ENCODE peak calls at places on chromosomes 4 and X, in eight cellular contexts. One of them, this sample, is unnamed.

GRCh38 chr4:183905081-183905592 is at the start of gene STOX2:
- DNase-seq in ureter: peak; percentile 75
- DNase-seq in left lobe of liver: peak; percentile 95
- DNase-seq in pancreas: peak; percentile 93
- DNase-seq in germinal center: no peak
- DNase-seq in CD4-positive, alpha-beta T cell: no peak
- DNase-seq in EL: peak; percentile 4
- DNase-seq in HEK293T: peak; percentile 62
- DNase-seq in this sample: peak; percentile 69

GRCh38 chrX:130145123-130145522 is 20.5 kb downstream of the AIFM1 start:
- DNase-seq in EL: peak; percentile 2
- DNase-seq in left lobe of liver: no peak
- DNase-seq in pancreas: no peak
- DNase-seq in ureter: no peak
- DNase-seq in CD4-positive, alpha-beta T cell: no peak
- DNase-seq in HEK293T: no peak
- DNase-seq in germinal center: no peak
- DNase-seq in this sample: no peak

GRCh38 chr4:152206185-152206584 is 329.7 kb downstream of the FBXW7 start:
- DNase-seq in germinal center: no peak
- DNase-seq in HEK293T: no peak
- DNase-seq in ureter: no peak
- DNase-seq in EL: no peak
- DNase-seq in left lobe of liver: no peak
- DNase-seq in pancreas: no peak
- DNase-seq in CD4-positive, alpha-beta T cell: no peak
- DNase-seq in this sample: no peak

GRCh38 chrX:103276581-103277002 is at the start of gene TCEAL5:
- DNase-seq in EL: no peak
- DNase-seq in HEK293T: no peak
- DNase-seq in pancreas: no peak
- DNase-seq in CD4-positive, alpha-beta T cell: no peak
- DNase-seq in germinal center: no peak
- DNase-seq in ureter: no peak
- DNase-seq in left lobe of liver: no peak
- DNase-seq in this sample: no peak

GRCh38 chr4:44056721-44057151 is 391.9 kb downstream of the KCTD8 start:
- DNase-seq in HEK293T: no peak
- DNase-seq in germinal center: no peak
- DNase-seq in left lobe of liver: no peak
- DNase-seq in CD4-positive, alpha-beta T cell: no peak
- DNase-seq in EL: no peak
- DNase-seq in pancreas: no peak
- DNase-seq in ureter: no peak
- DNase-seq in this sample: no peak

GRCh38 chrX:10350991-10351390 is 194.2 kb downstream of the CLCN4 start:
- DNase-seq in CD4-positive, alpha-beta T cell: no peak
- DNase-seq in ureter: no peak
- DNase-seq in pancreas: no peak
- DNase-seq in germinal center: no peak
- DNase-seq in left lobe of liver: no peak
- DNase-seq in HEK293T: no peak
- DNase-seq in EL: peak; percentile 80
- DNase-seq in this sample: no peak

GRCh38 chrX:154083134-154083517 is 14.4 kb downstream of the MECP2 start:
- DNase-seq in HEK293T: no peak
- DNase-seq in CD4-positive, alpha-beta T cell: no peak
- DNase-seq in ureter: peak; percentile 36
- DNase-seq in EL: no peak
- DNase-seq in germinal center: no peak
- DNase-seq in left lobe of liver: no peak
- DNase-seq in pancreas: no peak
- DNase-seq in this sample: no peak

GRCh38 chrX:112642349-112642748 is 37.4 kb downstream of the LHFPL1 start:
- DNase-seq in germinal center: peak; percentile 12
- DNase-seq in pancreas: no peak
- DNase-seq in left lobe of liver: peak; percentile 40
- DNase-seq in HEK293T: peak; percentile 75
- DNase-seq in ureter: peak; percentile 46
- DNase-seq in CD4-positive, alpha-beta T cell: no peak
- DNase-seq in EL: peak; percentile 1
- DNase-seq in this sample: no peak

GRCh38 chrX:10158279-10158939 is 1.6 kb downstream of the CLCN4 start:
- DNase-seq in pancreas: peak; percentile 66
- DNase-seq in CD4-positive, alpha-beta T cell: no peak
- DNase-seq in HEK293T: no peak
- DNase-seq in left lobe of liver: no peak
- DNase-seq in EL: no peak
- DNase-seq in germinal center: peak; percentile 47
- DNase-seq in ureter: no peak
- DNase-seq in this sample: peak; percentile 82

GRCh38 chr4:73855406-73855805 is 2.3 kb downstream of the PF4V1 start:
- DNase-seq in HEK293T: no peak
- DNase-seq in germinal center: no peak
- DNase-seq in CD4-positive, alpha-beta T cell: no peak
- DNase-seq in left lobe of liver: no peak
- DNase-seq in pancreas: no peak
- DNase-seq in ureter: no peak
- DNase-seq in EL: no peak
- DNase-seq in this sample: no peak

GRCh38 chrX:97399400-97399799 is 515.7 kb downstream of the RPA4 start:
- DNase-seq in EL: peak; percentile 70
- DNase-seq in ureter: no peak
- DNase-seq in pancreas: no peak
- DNase-seq in germinal center: no peak
- DNase-seq in HEK293T: no peak
- DNase-seq in left lobe of liver: no peak
- DNase-seq in CD4-positive, alpha-beta T cell: no peak
- DNase-seq in this sample: no peak

GRCh38 chrX:49258749-49259124 is 5.8 kb downstream of the FOXP3 start:
- DNase-seq in HEK293T: no peak
- DNase-seq in CD4-positive, alpha-beta T cell: no peak
- DNase-seq in left lobe of liver: no peak
- DNase-seq in pancreas: no peak
- DNase-seq in germinal center: no peak
- DNase-seq in EL: no peak
- DNase-seq in ureter: no peak
- DNase-seq in this sample: no peak

GRCh38 chr4:102599887-102600286 is 98.7 kb downstream of the NFKB1 start:
- DNase-seq in HEK293T: no peak
- DNase-seq in ureter: no peak
- DNase-seq in left lobe of liver: no peak
- DNase-seq in pancreas: no peak
- DNase-seq in EL: no peak
- DNase-seq in germinal center: no peak
- DNase-seq in CD4-positive, alpha-beta T cell: no peak
- DNase-seq in this sample: no peak

GRCh38 chr4:15781427-15782095 is 3.4 kb downstream of the CD38 start:
- DNase-seq in EL: peak; percentile 9
- DNase-seq in pancreas: no peak
- DNase-seq in HEK293T: no peak
- DNase-seq in germinal center: no peak
- DNase-seq in ureter: no peak
- DNase-seq in left lobe of liver: no peak
- DNase-seq in CD4-positive, alpha-beta T cell: no peak
- DNase-seq in this sample: no peak

GRCh38 chr4:74640111-74640903 is 154.0 kb downstream of the BTC start:
- DNase-seq in HEK293T: no peak
- DNase-seq in CD4-positive, alpha-beta T cell: no peak
- DNase-seq in germinal center: no peak
- DNase-seq in left lobe of liver: no peak
- DNase-seq in ureter: no peak
- DNase-seq in EL: peak; percentile 28
- DNase-seq in pancreas: no peak
- DNase-seq in this sample: no peak

GRCh38 chr4:108224628-108225053 is 55.9 kb upstream of the LEF1 start:
- DNase-seq in HEK293T: peak; percentile 58
- DNase-seq in pancreas: peak; percentile 54
- DNase-seq in left lobe of liver: no peak
- DNase-seq in EL: peak; percentile 25
- DNase-seq in germinal center: no peak
- DNase-seq in ureter: no peak
- DNase-seq in CD4-positive, alpha-beta T cell: no peak
- DNase-seq in this sample: no peak

GRCh38 chr4:98691588-98691987 is 33.2 kb upstream of the TSPAN5 start:
- DNase-seq in EL: no peak
- DNase-seq in CD4-positive, alpha-beta T cell: no peak
- DNase-seq in germinal center: no peak
- DNase-seq in HEK293T: no peak
- DNase-seq in pancreas: no peak
- DNase-seq in ureter: no peak
- DNase-seq in left lobe of liver: no peak
- DNase-seq in this sample: no peak

GRCh38 chrX:50877310-50877709 is 33.2 kb upstream of the BMP15 start:
- DNase-seq in CD4-positive, alpha-beta T cell: no peak
- DNase-seq in left lobe of liver: no peak
- DNase-seq in HEK293T: no peak
- DNase-seq in ureter: no peak
- DNase-seq in pancreas: no peak
- DNase-seq in germinal center: no peak
- DNase-seq in EL: peak; percentile 0
- DNase-seq in this sample: no peak

GRCh38 chrX:132180929-132181328 is 38.3 kb downstream of the RAP2C start:
- DNase-seq in left lobe of liver: no peak
- DNase-seq in HEK293T: no peak
- DNase-seq in germinal center: no peak
- DNase-seq in ureter: no peak
- DNase-seq in CD4-positive, alpha-beta T cell: no peak
- DNase-seq in EL: no peak
- DNase-seq in pancreas: no peak
- DNase-seq in this sample: no peak

GRCh38 chr4:73839715-73840114 is 3.2 kb downstream of the CXCL6 start:
- DNase-seq in CD4-positive, alpha-beta T cell: no peak
- DNase-seq in pancreas: no peak
- DNase-seq in EL: no peak
- DNase-seq in germinal center: no peak
- DNase-seq in left lobe of liver: no peak
- DNase-seq in HEK293T: no peak
- DNase-seq in ureter: no peak
- DNase-seq in this sample: no peak

GRCh38 chr4:125084608-125085007 is 230.1 kb upstream of the FAT4 start:
- DNase-seq in germinal center: no peak
- DNase-seq in EL: no peak
- DNase-seq in ureter: no peak
- DNase-seq in HEK293T: no peak
- DNase-seq in left lobe of liver: no peak
- DNase-seq in pancreas: no peak
- DNase-seq in CD4-positive, alpha-beta T cell: no peak
- DNase-seq in this sample: no peak

GRCh38 chrX:119622356-119623232 is 16.4 kb upstream of the NKRF start:
- DNase-seq in HEK293T: no peak
- DNase-seq in ureter: no peak
- DNase-seq in left lobe of liver: no peak
- DNase-seq in CD4-positive, alpha-beta T cell: no peak
- DNase-seq in germinal center: no peak
- DNase-seq in EL: peak; percentile 56
- DNase-seq in pancreas: no peak
- DNase-seq in this sample: no peak

GRCh38 chr4:120082286-120082685 is 15.6 kb upstream of the MAD2L1 start:
- DNase-seq in germinal center: no peak
- DNase-seq in CD4-positive, alpha-beta T cell: no peak
- DNase-seq in HEK293T: no peak
- DNase-seq in ureter: no peak
- DNase-seq in pancreas: no peak
- DNase-seq in left lobe of liver: no peak
- DNase-seq in EL: no peak
- DNase-seq in this sample: no peak

GRCh38 chr4:1251773-1252066 is 2.8 kb upstream of the CTBP1 start:
- DNase-seq in ureter: no peak
- DNase-seq in HEK293T: no peak
- DNase-seq in germinal center: no peak
- DNase-seq in EL: no peak
- DNase-seq in left lobe of liver: no peak
- DNase-seq in pancreas: no peak
- DNase-seq in CD4-positive, alpha-beta T cell: no peak
- DNase-seq in this sample: no peak

GRCh38 chr4:99201687-99202086 is 17.4 kb downstream of the ADH6 start:
- DNase-seq in CD4-positive, alpha-beta T cell: no peak
- DNase-seq in HEK293T: no peak
- DNase-seq in pancreas: no peak
- DNase-seq in ureter: no peak
- DNase-seq in germinal center: no peak
- DNase-seq in EL: no peak
- DNase-seq in left lobe of liver: no peak
- DNase-seq in this sample: no peak

GRCh38 chrX:13432376-13432775 is 112.5 kb upstream of the ATXN3L start:
- DNase-seq in HEK293T: no peak
- DNase-seq in germinal center: no peak
- DNase-seq in CD4-positive, alpha-beta T cell: no peak
- DNase-seq in EL: peak; percentile 84
- DNase-seq in ureter: peak; percentile 48
- DNase-seq in left lobe of liver: no peak
- DNase-seq in pancreas: no peak
- DNase-seq in this sample: peak; percentile 36

GRCh38 chr4:37453004-37453360 is 208.4 kb downstream of the NWD2 start:
- DNase-seq in germinal center: peak; percentile 36
- DNase-seq in left lobe of liver: peak; percentile 70
- DNase-seq in ureter: peak; percentile 71
- DNase-seq in pancreas: no peak
- DNase-seq in HEK293T: peak; percentile 29
- DNase-seq in CD4-positive, alpha-beta T cell: no peak
- DNase-seq in EL: peak; percentile 56
- DNase-seq in this sample: no peak

GRCh38 chrX:48957477-48957826 is at the start of gene OTUD5:
- DNase-seq in pancreas: peak; percentile 79
- DNase-seq in germinal center: peak; percentile 62
- DNase-seq in CD4-positive, alpha-beta T cell: peak; percentile 74
- DNase-seq in HEK293T: peak; percentile 64
- DNase-seq in ureter: peak; percentile 70
- DNase-seq in left lobe of liver: no peak
- DNase-seq in EL: peak; percentile 62
- DNase-seq in this sample: peak; percentile 61